ENCODE peak calls at places on chromosome 22, in six cellular contexts. One of them, this sample, is unnamed. For H3K9me3, the result is how much of the 10 kb centered on the place peaks cover.

GRCh38 chr22:18024276-18024939 is at the start of gene MICAL3:
- DNase-seq in trophoblast cell: peak
- DNase-seq in IMR-90: peak
- DNase-seq in neuronal stem cell: peak
- DNase-seq in H9: peak
- DNase-seq in H1: no peak
- DNase-seq in this sample: peak

GRCh38 chr22:19631899-19632670 is 82.2 kb upstream of the SEPTIN5 start:
- DNase-seq in neuronal stem cell: peak
- DNase-seq in trophoblast cell: no peak
- DNase-seq in IMR-90: peak
- DNase-seq in H9: peak
- DNase-seq in H1: no peak
- DNase-seq in this sample: peak

GRCh38 chr22:35589071-35589735 is 27.9 kb downstream of the MB start:
- DNase-seq in neuronal stem cell: no peak
- DNase-seq in IMR-90: peak
- DNase-seq in trophoblast cell: peak
- DNase-seq in H1: peak
- DNase-seq in H9: no peak
- DNase-seq in this sample: peak

GRCh38 chr22:37206118-37206840 is 6.0 kb downstream of the SSTR3 start:
- DNase-seq in IMR-90: no peak
- DNase-seq in neuronal stem cell: no peak
- DNase-seq in H9: no peak
- DNase-seq in H1: no peak
- DNase-seq in trophoblast cell: no peak
- DNase-seq in this sample: no peak

GRCh38 chr22:16949561-16949960 is 58.5 kb downstream of the GAB4 start:
- DNase-seq in H1: no peak
- DNase-seq in IMR-90: no peak
- DNase-seq in neuronal stem cell: no peak
- DNase-seq in trophoblast cell: no peak
- DNase-seq in H9: no peak
- DNase-seq in this sample: no peak

GRCh38 chr22:26660961-26661578 is 3.7 kb downstream of the MIAT start:
- DNase-seq in trophoblast cell: no peak
- DNase-seq in H9: no peak
- DNase-seq in H1: no peak
- DNase-seq in IMR-90: no peak
- DNase-seq in neuronal stem cell: peak
- DNase-seq in this sample: no peak

GRCh38 chr22:30474683-30475424 is 3.0 kb upstream of the SEC14L3 start:
- DNase-seq in IMR-90: no peak
- DNase-seq in H9: peak
- DNase-seq in trophoblast cell: no peak
- DNase-seq in H1: no peak
- DNase-seq in neuronal stem cell: no peak
- DNase-seq in this sample: no peak

GRCh38 chr22:19429950-19430889 is 1.3 kb downstream of the HIRA start:
- DNase-seq in trophoblast cell: no peak
- DNase-seq in H1: no peak
- DNase-seq in IMR-90: peak
- DNase-seq in neuronal stem cell: no peak
- DNase-seq in H9: no peak
- DNase-seq in this sample: peak

GRCh38 chr22:20431520-20432237 is 5.9 kb downstream of the SCARF2 start:
- DNase-seq in trophoblast cell: no peak
- DNase-seq in IMR-90: no peak
- DNase-seq in neuronal stem cell: no peak
- DNase-seq in H1: no peak
- DNase-seq in H9: peak
- DNase-seq in this sample: no peak

GRCh38 chr22:36467042-36467810 is 14.2 kb downstream of the TXN2 start:
- DNase-seq in IMR-90: peak
- DNase-seq in H1: no peak
- DNase-seq in H9: no peak
- DNase-seq in neuronal stem cell: no peak
- DNase-seq in trophoblast cell: no peak
- DNase-seq in this sample: peak

GRCh38 chr22:18033204-18033998 is 9.0 kb upstream of the MICAL3 start:
- DNase-seq in neuronal stem cell: no peak
- DNase-seq in IMR-90: peak
- DNase-seq in H1: no peak
- DNase-seq in trophoblast cell: peak
- DNase-seq in H9: no peak
- DNase-seq in this sample: peak

GRCh38 chr22:44429941-44430587 is 68.0 kb downstream of the RTL6 start:
- DNase-seq in H9: no peak
- DNase-seq in IMR-90: no peak
- DNase-seq in H1: no peak
- DNase-seq in trophoblast cell: no peak
- DNase-seq in neuronal stem cell: no peak
- DNase-seq in this sample: no peak

GRCh38 chr22:41157083-41157482 is 48.0 kb upstream of the L3MBTL2 start:
- DNase-seq in IMR-90: no peak
- DNase-seq in trophoblast cell: no peak
- DNase-seq in neuronal stem cell: no peak
- DNase-seq in H9: no peak
- DNase-seq in H1: no peak
- DNase-seq in this sample: no peak

GRCh38 chr22:38704568-38705234 is 1.0 kb upstream of the GTPBP1 start:
- DNase-seq in trophoblast cell: no peak
- DNase-seq in IMR-90: no peak
- DNase-seq in neuronal stem cell: no peak
- DNase-seq in H9: no peak
- DNase-seq in H1: no peak
- DNase-seq in this sample: no peak

GRCh38 chr22:37972527-37972926 is 11.8 kb downstream of the SOX10 start:
- DNase-seq in IMR-90: no peak
- DNase-seq in neuronal stem cell: no peak
- DNase-seq in H1: no peak
- DNase-seq in trophoblast cell: no peak
- DNase-seq in H9: no peak
- DNase-seq in this sample: no peak

GRCh38 chr22:26017932-26018331 is 151.3 kb upstream of the SEZ6L start:
- DNase-seq in H1: no peak
- DNase-seq in IMR-90: no peak
- DNase-seq in trophoblast cell: no peak
- DNase-seq in neuronal stem cell: no peak
- DNase-seq in H9: no peak
- DNase-seq in this sample: no peak

GRCh38 chr22:25774575-25775026 is 32.6 kb downstream of the MYO18B start:
- DNase-seq in H9: peak
- DNase-seq in H1: no peak
- DNase-seq in trophoblast cell: no peak
- DNase-seq in neuronal stem cell: peak
- DNase-seq in IMR-90: no peak
- DNase-seq in this sample: no peak

DNA sequence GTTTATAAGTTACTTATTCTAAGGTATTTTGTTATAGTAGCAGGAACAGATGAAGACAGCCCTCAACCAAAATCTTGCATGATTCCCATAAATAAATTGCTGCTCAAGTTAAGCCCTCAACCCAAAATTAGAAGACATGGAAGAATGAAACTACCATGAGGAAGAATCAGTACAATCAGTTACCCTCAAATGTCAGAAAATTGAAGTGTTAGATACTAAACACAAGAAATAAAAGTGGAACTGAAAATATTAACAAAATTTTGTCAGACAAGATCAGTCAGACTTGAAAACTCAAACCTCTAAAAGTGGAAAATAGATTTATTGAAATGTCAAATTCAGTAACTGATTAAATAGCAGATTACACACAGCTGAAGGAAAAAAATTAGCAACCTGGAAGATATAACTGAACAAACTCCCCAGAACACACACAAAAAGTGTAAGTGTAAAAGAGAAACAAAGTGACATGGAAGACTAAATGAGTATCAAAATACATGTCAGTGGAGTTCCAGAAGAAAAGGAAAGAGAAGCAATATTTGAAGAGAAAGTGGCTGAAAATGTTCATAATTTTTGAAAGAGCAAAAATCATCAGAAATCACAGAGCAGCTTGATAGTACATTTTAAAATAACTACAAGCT is 49.5 kb upstream of the GNAZ start:
- DNase-seq in neuronal stem cell: no peak
- DNase-seq in H9: no peak
- DNase-seq in trophoblast cell: no peak
- DNase-seq in H1: no peak
- DNase-seq in IMR-90: no peak
- DNase-seq in this sample: no peak
- H3K9ac ChIP-seq in neuronal stem cell: no peak
- H3K9ac ChIP-seq in H9: no peak
- H3K9ac ChIP-seq in trophoblast cell: no peak
- H3K9ac ChIP-seq in H1: no peak
- H3K9ac ChIP-seq in IMR-90: no peak
- H3K9ac ChIP-seq in this sample: no peak

GRCh38 chr22:45994516-45995404 is 17.8 kb upstream of the WNT7B start:
- DNase-seq in IMR-90: peak
- DNase-seq in trophoblast cell: peak
- DNase-seq in H1: no peak
- DNase-seq in neuronal stem cell: peak
- DNase-seq in H9: peak
- DNase-seq in this sample: peak
- H3K18ac ChIP-seq in IMR-90: no peak
- H3K18ac ChIP-seq in trophoblast cell: no peak
- H3K18ac ChIP-seq in H1: no peak
- H3K18ac ChIP-seq in neuronal stem cell: peak
- H3K18ac ChIP-seq in H9: no peak
- H3K18ac ChIP-seq in this sample: no peak

GRCh38 chr22:48949375-48950149 is 878.1 kb downstream of the BRD1 start:
- DNase-seq in neuronal stem cell: no peak
- DNase-seq in IMR-90: no peak
- DNase-seq in trophoblast cell: no peak
- DNase-seq in H9: peak
- DNase-seq in H1: no peak
- DNase-seq in this sample: no peak
- H3K9me3 ChIP-seq in neuronal stem cell: under half
- H3K9me3 ChIP-seq in IMR-90: under half
- H3K9me3 ChIP-seq in trophoblast cell: under half
- H3K9me3 ChIP-seq in H9: under half
- H3K9me3 ChIP-seq in H1: under half
- H3K9me3 ChIP-seq in this sample: under half

DNA sequence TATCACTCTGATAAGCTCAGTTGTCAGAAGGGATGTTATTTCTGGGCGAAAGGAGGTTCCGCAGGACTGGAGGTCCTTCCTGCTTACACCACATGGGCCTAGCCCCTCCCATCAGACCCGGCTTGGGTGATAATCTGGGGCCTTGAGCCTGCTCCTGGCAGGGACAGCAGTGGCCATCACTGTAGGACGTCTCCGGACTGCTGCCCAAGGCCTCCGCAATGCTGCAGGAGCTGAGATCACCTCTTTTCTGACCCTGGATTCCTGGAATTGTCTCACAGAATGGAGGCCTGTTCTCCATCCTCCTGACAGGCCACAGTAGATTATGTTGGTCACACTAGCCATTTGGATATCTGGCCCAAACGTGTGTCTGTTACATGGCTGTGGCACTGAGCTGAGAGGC is 9.2 kb upstream of the BIK start:
- DNase-seq in trophoblast cell: no peak
- DNase-seq in H1: no peak
- DNase-seq in H9: no peak
- DNase-seq in IMR-90: no peak
- DNase-seq in neuronal stem cell: no peak
- DNase-seq in this sample: peak
- H3K9ac ChIP-seq in trophoblast cell: no peak
- H3K9ac ChIP-seq in H1: no peak
- H3K9ac ChIP-seq in H9: no peak
- H3K9ac ChIP-seq in IMR-90: no peak
- H3K9ac ChIP-seq in neuronal stem cell: peak
- H3K9ac ChIP-seq in this sample: no peak

GRCh38 chr22:28031383-28031922 is 112.4 kb upstream of the PITPNB start:
- DNase-seq in IMR-90: no peak
- DNase-seq in H1: no peak
- DNase-seq in H9: no peak
- DNase-seq in trophoblast cell: no peak
- DNase-seq in neuronal stem cell: no peak
- DNase-seq in this sample: no peak
- H3K18ac ChIP-seq in IMR-90: no peak
- H3K18ac ChIP-seq in H1: no peak
- H3K18ac ChIP-seq in H9: no peak
- H3K18ac ChIP-seq in trophoblast cell: no peak
- H3K18ac ChIP-seq in neuronal stem cell: no peak
- H3K18ac ChIP-seq in this sample: no peak

DNA sequence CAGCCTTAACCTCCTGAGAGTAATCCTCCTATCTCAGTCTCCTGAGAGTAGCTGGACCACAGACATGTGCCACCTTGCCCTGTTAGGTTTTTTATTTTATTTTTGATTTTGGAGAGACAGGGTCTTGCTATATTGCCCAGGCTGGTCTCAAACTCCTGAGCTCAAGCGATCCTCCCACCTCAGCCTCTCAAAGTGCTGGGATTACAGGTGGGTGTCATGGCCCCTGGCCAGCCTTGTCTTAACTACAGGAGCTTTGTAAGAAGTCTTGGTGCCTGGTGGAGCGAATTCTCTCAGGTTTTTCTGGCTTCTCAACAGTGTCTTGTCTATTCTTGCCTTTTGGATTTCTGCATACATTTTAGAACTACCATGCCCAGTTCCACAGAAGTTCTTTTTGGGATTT is 546.4 kb downstream of the TBC1D22A start:
- DNase-seq in trophoblast cell: no peak
- DNase-seq in neuronal stem cell: no peak
- DNase-seq in IMR-90: no peak
- DNase-seq in H1: no peak
- DNase-seq in H9: no peak
- DNase-seq in this sample: no peak
- H3K9me3 ChIP-seq in trophoblast cell: under half
- H3K9me3 ChIP-seq in neuronal stem cell: under half
- H3K9me3 ChIP-seq in IMR-90: under half
- H3K9me3 ChIP-seq in H1: half or more
- H3K9me3 ChIP-seq in H9: half or more
- H3K9me3 ChIP-seq in this sample: under half